ENCODE peak calls at places on chromosomes 1 and 21, in eight cellular contexts. F is substantia nigra; O is H9; I is fibroblast of gingiva; G is activated CD4-positive, alpha-beta T cell treated with anti-CD3 and anti-CD28 coated beads for 4 hours; Y is hippocampal formation; K is NCI-H2171 treated with DMSO at 0.1 percent for 48 hours; Q is D721Med. V is an unnamed sample.

GRCh38 chr1:7888248-7889010 is 35.6 kb upstream of the UTS2 start:
- DNase-seq in I (peak; percentile 65), Q (no peak), O (no peak), F (no peak), K (no peak), G (no peak), Y (no peak), V (no peak)

GRCh38 chr1:175863291-175864050 is 120.1 kb upstream of the TNR start:
- DNase-seq in G (no peak), K (no peak), I (no peak), O (no peak), Q (no peak), F (peak; percentile 64), Y (peak; percentile 32), V (no peak)

GRCh38 chr21:34018910-34019309 is 54.5 kb upstream of the MRPS6 start:
- DNase-seq in Y (no peak), F (no peak), K (peak; percentile 12), Q (no peak), I (no peak), G (no peak), O (no peak), V (no peak)

GRCh38 chr1:2984399-2985061 is 36.7 kb upstream of the ACTRT2 start:
- DNase-seq in Q (no peak), G (no peak), Y (no peak), K (no peak), O (no peak), I (no peak), F (no peak), V (no peak)

GRCh38 chr21:34052171-34052570 is 21.2 kb upstream of the MRPS6 start:
- DNase-seq in O (no peak), G (no peak), Y (no peak), F (no peak), I (no peak), K (no peak), Q (no peak), V (no peak)

GRCh38 chr1:25095635-25096200 is 136.6 kb downstream of the SYF2 start:
- DNase-seq in G (no peak), K (no peak), Q (no peak), Y (no peak), F (no peak), I (no peak), O (no peak), V (no peak)

GRCh38 chr1:48596036-48596435 is 124.0 kb upstream of the SPATA6 start:
- DNase-seq in F (no peak), K (no peak), Q (no peak), I (no peak), O (peak; percentile 33), G (no peak), Y (no peak), V (peak; percentile 19)

GRCh38 chr1:87644500-87645245 is 316.0 kb downstream of the LMO4 start:
- DNase-seq in I (no peak), Q (no peak), Y (no peak), O (no peak), K (no peak), F (no peak), G (no peak), V (no peak)

GRCh38 chr1:64745986-64746940 is 1.4 kb downstream of the RAVER2 start:
- DNase-seq in F (no peak), O (no peak), K (peak; percentile 71), I (no peak), Q (no peak), G (no peak), Y (no peak), V (no peak)

GRCh38 chr1:210536263-210536961 is 207.7 kb downstream of the HHAT start:
- DNase-seq in I (no peak), Y (no peak), K (peak; percentile 49), G (no peak), F (no peak), Q (no peak), O (no peak), V (peak; percentile 13)

GRCh38 chr1:174812656-174813055 is 187.1 kb upstream of the CACYBP start:
- DNase-seq in Q (no peak), I (no peak), F (no peak), Y (no peak), O (no peak), K (no peak), G (no peak), V (no peak)

GRCh38 chr1:2121071-2121691 is 71.0 kb downstream of the PRKCZ start:
- DNase-seq in Q (no peak), O (no peak), I (no peak), K (no peak), Y (no peak), G (no peak), F (no peak), V (no peak)

GRCh38 chr1:169538998-169539871 is 47.0 kb downstream of the F5 start:
- DNase-seq in F (no peak), I (peak; percentile 46), Q (no peak), K (no peak), O (no peak), G (no peak), Y (no peak), V (no peak)

GRCh38 chr1:184660462-184661191 is 94.0 kb downstream of the EDEM3 start:
- DNase-seq in Q (no peak), K (no peak), F (no peak), O (no peak), Y (no peak), G (no peak), I (no peak), V (no peak)

GRCh38 chr1:9161963-9162362 is 33.1 kb upstream of the GPR157 start:
- DNase-seq in Q (no peak), G (no peak), F (no peak), O (no peak), Y (no peak), I (no peak), K (no peak), V (no peak)

GRCh38 chr1:193115629-193116227 is 6.1 kb upstream of the CDC73 start:
- DNase-seq in Y (no peak), Q (no peak), I (peak; percentile 89), G (no peak), F (no peak), K (no peak), O (no peak), V (no peak)

GRCh38 chr1:110341146-110341871 is 2.1 kb downstream of the RBM15 start:
- DNase-seq in F (no peak), K (no peak), Q (no peak), G (no peak), I (no peak), Y (no peak), O (no peak), V (no peak)

GRCh38 chr1:14055442-14056225 is 355.6 kb downstream of the PRDM2 start:
- DNase-seq in Y (no peak), Q (no peak), I (peak; percentile 61), F (no peak), K (no peak), G (no peak), O (no peak), V (no peak)

GRCh38 chr1:1847501-1848289 is 43.2 kb downstream of the GNB1 start:
- DNase-seq in F (no peak), G (no peak), Q (no peak), I (no peak), Y (no peak), K (no peak), O (no peak), V (no peak)

GRCh38 chr1:234554478-234555311 is 55.3 kb downstream of the IRF2BP2 start:
- DNase-seq in F (no peak), O (no peak), G (no peak), K (peak; percentile 30), Q (no peak), Y (no peak), I (no peak), V (no peak)

GRCh38 chr1:230698130-230698529 is 15.8 kb downstream of the AGT start:
- DNase-seq in I (no peak), G (no peak), F (no peak), Y (no peak), K (no peak), O (peak; percentile 63), Q (no peak), V (peak; percentile 80)

GRCh38 chr1:94924967-94925366 is 1.9 kb downstream of the CNN3 start:
- DNase-seq in Q (no peak), G (no peak), O (no peak), K (no peak), Y (no peak), I (peak; percentile 26), F (no peak), V (no peak)

GRCh38 chr1:43565600-43566360 is 35.1 kb downstream of the PTPRF start:
- DNase-seq in Q (peak; percentile 89), Y (peak; percentile 59), K (peak; percentile 81), O (peak; percentile 81), F (peak; percentile 38), I (peak; percentile 39), G (no peak), V (peak; percentile 97)

GRCh38 chr1:246699095-246699735 is 25.0 kb upstream of the SCCPDH start:
- DNase-seq in G (peak; percentile 72), O (peak; percentile 88), K (peak; percentile 95), F (peak; percentile 41), I (peak; percentile 93), Y (peak; percentile 70), Q (peak; percentile 90), V (peak; percentile 86)

GRCh38 chr1:183580281-183580682 is 10.0 kb downstream of the NCF2 start:
- DNase-seq in K (peak; percentile 93), Q (peak; percentile 54), I (no peak), Y (peak; percentile 18), O (peak; percentile 82), F (no peak), G (no peak), V (peak; percentile 87)

GRCh38 chr1:87685366-87686136 is 356.9 kb downstream of the LMO4 start:
- DNase-seq in G (no peak), Y (no peak), F (no peak), Q (no peak), K (no peak), I (no peak), O (peak; percentile 28), V (peak; percentile 8)

GRCh38 chr1:203929741-203930309 is 68.4 kb downstream of the SNRPE start:
- DNase-seq in Q (no peak), F (no peak), I (no peak), Y (no peak), K (no peak), G (no peak), O (no peak), V (no peak)

GRCh38 chr1:162228586-162228985 is 148.1 kb downstream of the SPATA46 start:
- DNase-seq in F (no peak), G (no peak), O (no peak), I (no peak), K (peak; percentile 56), Q (no peak), Y (no peak), V (no peak)

GRCh38 chr1:39452081-39452480 is 39.4 kb upstream of the BMP8A start:
- DNase-seq in F (no peak), G (no peak), Q (no peak), I (no peak), O (no peak), K (no peak), Y (no peak), V (no peak)

GRCh38 chr1:28860332-28861073 is 48.5 kb downstream of the OPRD1 start:
- DNase-seq in G (no peak), K (peak; percentile 89), O (no peak), I (no peak), Y (no peak), F (no peak), Q (no peak), V (peak; percentile 23)

GRCh38 chr21:23853796-23854379 is 1753.4 kb downstream of the MRPL39 start:
- DNase-seq in G (no peak), Y (no peak), I (no peak), F (no peak), Q (no peak), K (peak; percentile 9), O (no peak), V (peak; percentile 5)

GRCh38 chr1:155598842-155599331 is 11.1 kb upstream of the MSTO1 start:
- DNase-seq in G (no peak), Y (no peak), K (peak; percentile 74), I (peak; percentile 44), F (no peak), O (peak; percentile 63), Q (peak; percentile 31), V (no peak)